ENCODE peak calls at places on chromosomes 4 and X, in five cellular contexts. Z is AG10803, J is suprapubic skin, L is upper lobe of left lung, M is cardiac fibroblast. U is an unnamed sample.

GRCh38 chrX:84187501-84188319 is at the start of gene RPS6KA6:
- DNase-seq in L (peak), J (peak), M (peak), Z (peak), U (peak)

GRCh38 chrX:8083276-8083675 is 87.8 kb downstream of the VCX2 start:
- DNase-seq in Z (no peak), M (peak), J (no peak), L (no peak), U (peak)

GRCh38 chr4:145293658-145294057 is 113.3 kb upstream of the OTUD4 start:
- DNase-seq in L (no peak), M (no peak), J (no peak), Z (no peak), U (no peak)

GRCh38 chr4:74314944-74315343 is 6.7 kb downstream of the EPGN start:
- DNase-seq in M (no peak), L (no peak), J (no peak), Z (no peak), U (no peak)

GRCh38 chrX:27565992-27566391 is 24.2 kb upstream of the DCAF8L2 start:
- DNase-seq in L (no peak), M (peak), Z (no peak), J (no peak), U (peak)

GRCh38 chrX:3514996-3515395 is 168.5 kb upstream of the MXRA5 start:
- DNase-seq in M (peak), Z (peak), L (no peak), J (no peak), U (peak)

GRCh38 chr4:98786866-98787265 is 128.5 kb upstream of the TSPAN5 start:
- DNase-seq in L (no peak), M (no peak), J (no peak), Z (peak), U (no peak)

GRCh38 chr4:178556796-178557195 is 1114.6 kb upstream of the AGA start:
- DNase-seq in M (no peak), L (no peak), J (no peak), Z (no peak), U (no peak)

GRCh38 chrX:119004920-119005524 is 30.6 kb downstream of the LONRF3 start:
- DNase-seq in J (no peak), Z (peak), M (peak), L (peak), U (peak)

GRCh38 chr4:103786014-103786413 is 66.2 kb upstream of the TACR3 start:
- DNase-seq in L (no peak), J (no peak), Z (peak), M (peak), U (peak)

GRCh38 chr4:159193256-159193655 is 90.4 kb downstream of the RAPGEF2 start:
- DNase-seq in J (no peak), L (no peak), M (no peak), Z (no peak), U (no peak)

GRCh38 chr4:141329174-141329569 is 108.5 kb downstream of the ZNF330 start:
- DNase-seq in L (no peak), J (no peak), M (peak), Z (peak), U (peak)

GRCh38 chr4:13544556-13545393 is 467 bp upstream of the NKX3-2 start:
- DNase-seq in M (peak), Z (peak), J (no peak), L (peak), U (peak)

GRCh38 chrX:152025656-152026440 is 51.4 kb upstream of the GABRE start:
- DNase-seq in J (no peak), L (no peak), M (no peak), Z (no peak), U (no peak)

GRCh38 chr4:126405369-126405982 is 1090.7 kb downstream of the FAT4 start:
- DNase-seq in L (no peak), Z (peak), M (peak), J (no peak), U (peak)

GRCh38 chr4:119039779-119040178 is 95.9 kb upstream of the MYOZ2 start:
- DNase-seq in Z (no peak), M (no peak), J (no peak), L (peak), U (no peak)

GRCh38 chrX:316351-317325 is 2.0 kb downstream of the GTPBP6 start:
- DNase-seq in L (peak), Z (no peak), J (peak), M (no peak), U (no peak)

GRCh38 chr4:140071806-140072205 is 82.2 kb downstream of the MAML3 start:
- DNase-seq in J (no peak), Z (peak), M (peak), L (no peak), U (peak)

GRCh38 chr4:172202480-172203076 is 389.4 kb downstream of the GALNTL6 start:
- DNase-seq in L (no peak), M (peak), Z (peak), J (no peak), U (peak)

GRCh38 chr4:156568041-156568440 is 403.6 kb downstream of the PDGFC start:
- DNase-seq in M (peak), L (no peak), J (no peak), Z (peak), U (no peak)

GRCh38 chr4:185773419-185773818 is 38.6 kb downstream of the SORBS2 start:
- DNase-seq in Z (no peak), L (no peak), J (no peak), M (no peak), U (no peak)

GRCh38 chr4:113675731-113676707 is 85.5 kb downstream of the CAMK2D start:
- DNase-seq in M (peak), L (no peak), Z (peak), J (no peak), U (peak)

GRCh38 chrX:37545066-37545465 is 26.4 kb upstream of the LANCL3 start:
- DNase-seq in Z (no peak), M (no peak), L (peak), J (no peak), U (no peak)

GRCh38 chr4:10667651-10668341 is 16.8 kb downstream of the CLNK start:
- DNase-seq in L (no peak), Z (no peak), M (no peak), J (no peak), U (no peak)

GRCh38 chr4:86091201-86091600 is 268.7 kb downstream of the MAPK10 start:
- DNase-seq in J (no peak), L (no peak), Z (no peak), M (no peak), U (no peak)

GRCh38 chrX:46589977-46590723 is 16.6 kb downstream of the CHST7 start:
- DNase-seq in M (peak), Z (peak), J (no peak), L (no peak), U (peak)

GRCh38 chr4:83751336-83751949 is 215.5 kb downstream of the GPAT3 start:
- DNase-seq in Z (no peak), J (no peak), M (no peak), L (no peak), U (no peak)

GRCh38 chr4:787561-787981 is 38.4 kb downstream of the CPLX1 start:
- DNase-seq in M (no peak), L (no peak), J (no peak), Z (no peak), U (no peak)

GRCh38 chr4:122622400-122622799 is 1.5 kb upstream of the IL21 start:
- DNase-seq in L (no peak), M (no peak), J (no peak), Z (no peak), U (no peak)

GRCh38 chrX:7351946-7352345 is 204.0 kb upstream of the PUDP start:
- DNase-seq in L (no peak), M (no peak), Z (no peak), J (no peak), U (no peak)

GRCh38 chr4:20159516-20159915 is 92.2 kb upstream of the SLIT2 start:
- DNase-seq in L (no peak), Z (no peak), J (no peak), M (no peak), U (no peak)

GRCh38 chr4:175431635-175432034 is 380.4 kb downstream of the GPM6A start:
- DNase-seq in J (no peak), Z (no peak), L (no peak), M (no peak), U (no peak)

GRCh38 chrX:48466696-48467095 is 3.4 kb downstream of the SLC38A5 start:
- DNase-seq in Z (no peak), L (peak), J (no peak), M (no peak), U (no peak)
- TF ChIP-seq CTCF in Z (peak), L (no peak), J (no peak), M (peak), U (peak)

GRCh38 chr4:89528525-89529133 is 221.0 kb upstream of the GPRIN3 start:
- DNase-seq in M (no peak), L (no peak), Z (no peak), J (no peak), U (no peak)
- H3K4me3 ChIP-seq in M (no peak), L (no peak), Z (no peak), J (no peak), U (no peak)

GRCh38 chr4:173404296-173404865 is 5.5 kb upstream of the SCRG1 start:
- DNase-seq in L (no peak), J (no peak), Z (no peak), M (no peak), U (no peak)

GRCh38 chr4:173403051-173403450 is 4.1 kb upstream of the SCRG1 start:
- DNase-seq in L (no peak), M (no peak), J (no peak), Z (peak), U (no peak)

GRCh38 chr4:173410106-173410505 is 11.2 kb upstream of the SCRG1 start:
- DNase-seq in M (no peak), L (no peak), J (no peak), Z (no peak), U (no peak)

GRCh38 chr4:173411106-173411703 is 12.3 kb upstream of the SCRG1 start:
- DNase-seq in J (no peak), L (no peak), Z (no peak), M (no peak), U (peak)

GRCh38 chr4:173405840-173406606 is 7.1 kb upstream of the SCRG1 start:
- DNase-seq in L (no peak), J (no peak), Z (no peak), M (no peak), U (no peak)
- TF ChIP-seq CTCF in L (no peak), J (no peak), Z (no peak), M (no peak), U (no peak)

DNA sequence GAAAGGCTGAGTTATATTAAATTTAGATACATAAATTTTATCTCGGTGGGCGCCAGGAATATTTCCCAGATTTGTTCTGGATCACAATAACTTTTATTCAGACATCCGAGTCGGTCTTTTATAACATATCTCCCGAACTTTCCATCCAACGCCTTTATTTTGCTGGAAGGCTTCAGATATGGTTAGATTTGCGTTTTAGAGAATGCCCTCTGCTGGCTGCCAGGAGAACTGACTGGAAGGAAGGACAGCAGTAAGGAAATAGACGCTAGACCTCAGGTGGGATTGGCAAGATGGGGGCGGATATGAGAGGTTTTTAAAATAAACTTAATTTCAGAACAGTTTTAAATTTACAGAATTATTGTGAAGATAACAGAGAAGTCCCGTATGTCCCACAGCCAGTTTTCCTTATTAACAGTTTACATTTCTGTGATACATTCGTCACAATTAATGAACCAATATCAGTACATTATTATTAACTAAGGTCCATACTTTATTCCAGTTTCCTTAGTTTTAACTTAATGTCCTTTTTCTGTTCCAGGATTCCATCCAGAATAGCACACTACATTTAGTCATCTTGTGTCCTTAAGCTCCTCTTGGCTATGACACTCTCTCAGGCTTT is 4.6 kb upstream of the KANTR start:
- DNase-seq in J (no peak), L (no peak), Z (peak), M (peak), U (peak)
- H3K4me3 ChIP-seq in J (peak), L (peak), Z (peak), M (peak), U (peak)

GRCh38 chr4:67746797-67747495 is 7.2 kb downstream of the GNRHR start:
- DNase-seq in L (no peak), M (peak), Z (peak), J (no peak), U (peak)
- TF ChIP-seq CTCF in L (peak), M (peak), Z (peak), J (peak), U (peak)

DNA sequence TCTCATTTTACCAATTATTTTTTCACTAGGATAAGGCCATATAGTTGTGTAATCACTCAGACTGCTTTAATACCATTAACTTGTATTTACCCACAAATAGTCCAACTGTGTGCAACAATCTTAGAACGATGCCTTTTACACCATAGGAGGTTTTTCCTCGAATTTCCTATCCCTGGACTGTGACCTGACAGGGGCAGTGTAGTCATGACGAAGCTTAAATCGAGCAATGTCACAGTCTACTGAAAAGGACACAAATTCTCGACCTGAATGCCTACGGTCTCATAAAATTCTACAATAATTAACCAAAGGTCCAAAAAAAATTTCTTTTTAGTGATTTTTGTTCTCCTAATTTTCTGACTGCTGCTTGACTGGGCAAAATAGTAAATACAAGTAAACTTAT is 208.9 kb downstream of the ADAMTS3 start:
- DNase-seq in L (no peak), M (no peak), Z (no peak), J (no peak), U (no peak)
- H3K4me3 ChIP-seq in L (no peak), M (no peak), Z (no peak), J (no peak), U (no peak)

GRCh38 chr4:55851885-55852284 is 1.6 kb upstream of the EXOC1 start:
- DNase-seq in Z (no peak), M (no peak), L (no peak), J (no peak), U (no peak)

GRCh38 chr4:55857586-55857985 is 4.1 kb downstream of the EXOC1 start:
- DNase-seq in M (no peak), J (no peak), L (no peak), Z (no peak), U (no peak)

GRCh38 chr4:55849724-55850123 is 3.7 kb upstream of the EXOC1 start:
- DNase-seq in M (no peak), L (no peak), Z (no peak), J (no peak), U (no peak)

GRCh38 chr4:55854132-55854531 is 684 bp downstream of the EXOC1 start:
- DNase-seq in L (no peak), J (no peak), M (no peak), Z (no peak), U (no peak)

DNA sequence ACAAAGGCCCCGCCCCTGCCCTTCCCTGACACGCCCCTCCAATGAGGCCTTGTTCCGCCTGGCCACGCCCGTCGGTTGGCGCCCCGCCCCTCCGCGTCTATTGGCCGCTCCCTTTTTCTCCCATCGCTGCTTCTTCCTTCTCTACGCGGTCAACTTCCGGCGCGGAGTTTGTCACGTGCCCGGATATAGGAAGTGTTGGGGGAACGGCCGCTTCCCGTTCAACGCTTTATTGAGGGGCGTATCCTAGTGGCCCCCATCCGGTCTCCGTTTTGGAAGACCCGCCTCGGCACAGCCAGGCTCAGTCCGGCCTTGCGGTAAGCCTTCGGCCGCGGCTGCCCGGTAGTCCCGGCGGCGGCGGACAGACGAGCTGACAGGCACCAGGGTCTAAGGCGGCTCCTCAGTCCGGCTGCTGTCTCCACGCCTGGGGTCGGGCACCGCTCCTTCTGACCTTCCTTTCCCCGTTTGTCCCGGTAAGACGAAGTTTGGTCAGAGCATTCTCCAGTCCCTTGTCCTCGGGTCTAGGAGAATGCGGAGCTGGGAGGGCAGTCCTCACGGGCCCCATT is at the start of gene EXOC1:
- DNase-seq in M (peak), Z (peak), J (peak), L (peak), U (peak)
- TF ChIP-seq CTCF in M (no peak), Z (no peak), J (no peak), L (no peak), U (no peak)

DNA sequence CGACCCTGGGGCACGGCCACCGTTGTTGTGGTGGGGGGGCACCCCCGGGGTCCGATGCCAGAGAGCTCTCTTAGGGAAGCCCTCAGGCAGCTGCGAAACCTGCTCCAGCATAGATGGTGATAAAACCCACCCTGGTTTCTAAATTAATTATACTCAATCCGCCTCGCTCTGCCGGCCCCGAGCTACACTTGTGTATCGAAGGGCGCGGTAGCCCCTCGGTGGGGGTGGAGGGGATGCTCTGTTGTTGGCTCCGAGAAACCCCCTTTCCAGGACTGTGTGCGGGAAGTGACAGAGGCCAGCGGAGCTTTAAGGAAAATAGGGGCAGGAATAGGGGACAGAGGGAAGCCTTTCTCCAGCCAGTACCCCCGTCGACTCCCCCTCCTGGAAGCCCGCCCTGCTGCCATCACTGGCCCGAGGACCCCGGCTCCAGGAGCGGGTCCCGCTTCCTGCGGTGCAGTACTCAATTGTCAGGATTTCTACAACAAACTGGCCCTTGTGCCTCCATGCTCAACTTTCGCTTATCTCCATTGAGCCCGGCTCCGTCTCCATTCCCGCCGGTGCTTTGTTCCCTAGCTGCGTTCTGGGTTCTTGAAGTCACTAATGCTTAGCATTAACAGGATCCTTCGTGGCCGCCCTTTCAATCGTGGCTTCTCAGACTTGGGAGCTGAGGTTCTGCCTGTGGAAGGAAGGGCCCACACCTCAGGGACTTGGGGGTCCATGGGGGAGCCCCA is 408.2 kb downstream of the BCOR start:
- DNase-seq in Z (no peak), L (no peak), M (no peak), J (no peak), U (no peak)
- H3K4me3 ChIP-seq in Z (peak), L (peak), M (peak), J (peak), U (peak)